ENCODE peak calls at places on chromosome 18, in eight cellular contexts. W, X, Q, S, M, P, C and I are unnamed samples.
A peak's percentile ranks its signal among the peaks of the same experiment; 100 is the strongest.

GRCh38 chr18:7177131-7177744 is 53.7 kb upstream of the LRRC30 start:
- DNase-seq in W (no peak), X (no peak), Q (no peak), S (peak; percentile 64), M (peak; percentile 73), P (no peak), C (peak; percentile 61), I (no peak)

GRCh38 chr18:23569299-23570063 is 16.8 kb downstream of the NPC1 start:
- DNase-seq in W (no peak), X (no peak), Q (no peak), S (no peak), M (no peak), P (no peak), C (no peak), I (no peak)

GRCh38 chr18:46704189-46704588 is 47.2 kb upstream of the LOXHD1 start:
- DNase-seq in W (no peak), X (no peak), Q (no peak), S (no peak), M (no peak), P (no peak), C (no peak), I (no peak)

GRCh38 chr18:13641551-13642439 is 84.6 kb downstream of the FAM210A start:
- DNase-seq in W (no peak), X (no peak), Q (no peak), S (no peak), M (no peak), P (no peak), C (no peak), I (no peak)

GRCh38 chr18:13541621-13542519 is 184.5 kb downstream of the FAM210A start:
- DNase-seq in W (no peak), X (no peak), Q (no peak), S (no peak), M (no peak), P (no peak), C (no peak), I (no peak)

GRCh38 chr18:8163287-8163959 is 445.8 kb upstream of the RAB12 start:
- DNase-seq in W (no peak), X (no peak), Q (no peak), S (no peak), M (no peak), P (no peak), C (no peak), I (no peak)

GRCh38 chr18:44594779-44595467 is 85.8 kb upstream of the SETBP1 start:
- DNase-seq in W (no peak), X (no peak), Q (no peak), S (no peak), M (peak; percentile 79), P (no peak), C (no peak), I (no peak)

GRCh38 chr18:21167641-21168372 is 56.2 kb upstream of the ROCK1 start:
- DNase-seq in W (no peak), X (peak; percentile 15), Q (no peak), S (no peak), M (peak; percentile 13), P (no peak), C (no peak), I (no peak)

GRCh38 chr18:35026407-35027061 is 14.7 kb upstream of the MAPRE2 start:
- DNase-seq in W (no peak), X (no peak), Q (no peak), S (no peak), M (no peak), P (no peak), C (no peak), I (no peak)

GRCh38 chr18:74768096-74768495 is 170.4 kb downstream of the ZNF407 start:
- DNase-seq in W (no peak), X (no peak), Q (no peak), S (no peak), M (no peak), P (no peak), C (no peak), I (no peak)

GRCh38 chr18:48781041-48781989 is 169.4 kb downstream of the SMAD7 start:
- DNase-seq in W (no peak), X (no peak), Q (no peak), S (peak; percentile 75), M (peak; percentile 50), P (no peak), C (peak; percentile 92), I (no peak)

GRCh38 chr18:13430663-13431062 is 212.1 kb downstream of the LDLRAD4 start:
- DNase-seq in W (no peak), X (no peak), Q (no peak), S (no peak), M (no peak), P (no peak), C (no peak), I (no peak)

GRCh38 chr18:54389143-54389505 is 31.4 kb downstream of the C18orf54 start:
- DNase-seq in W (no peak), X (no peak), Q (no peak), S (no peak), M (no peak), P (no peak), C (no peak), I (no peak)

GRCh38 chr18:8298186-8298585 is 311.1 kb upstream of the RAB12 start:
- DNase-seq in W (no peak), X (no peak), Q (no peak), S (no peak), M (no peak), P (no peak), C (no peak), I (no peak)

GRCh38 chr18:10839401-10839800 is 310.0 kb downstream of the PIEZO2 start:
- DNase-seq in W (no peak), X (no peak), Q (no peak), S (no peak), M (no peak), P (no peak), C (no peak), I (no peak)

GRCh38 chr18:65279668-65280305 is 471.0 kb upstream of the CDH7 start:
- DNase-seq in W (no peak), X (no peak), Q (no peak), S (no peak), M (no peak), P (no peak), C (no peak), I (no peak)

GRCh38 chr18:47120428-47120827 is 29.9 kb downstream of the HDHD2 start:
- DNase-seq in W (peak; percentile 41), X (no peak), Q (no peak), S (no peak), M (no peak), P (no peak), C (no peak), I (no peak)

GRCh38 chr18:12750076-12750707 is 47.4 kb downstream of the PSMG2 start:
- DNase-seq in W (peak; percentile 21), X (no peak), Q (no peak), S (no peak), M (no peak), P (no peak), C (no peak), I (no peak)

GRCh38 chr18:34661464-34662087 is 48.5 kb upstream of the DTNA start:
- DNase-seq in W (no peak), X (peak; percentile 33), Q (no peak), S (no peak), M (peak; percentile 56), P (no peak), C (no peak), I (no peak)

GRCh38 chr18:8081872-8082553 is 514.9 kb downstream of the PTPRM start:
- DNase-seq in W (no peak), X (no peak), Q (no peak), S (no peak), M (peak; percentile 31), P (no peak), C (no peak), I (no peak)

GRCh38 chr18:6543330-6543908 is 128.7 kb upstream of the L3MBTL4 start:
- DNase-seq in W (no peak), X (no peak), Q (no peak), S (no peak), M (peak; percentile 55), P (no peak), C (no peak), I (no peak)

GRCh38 chr18:23300211-23300887 is 152.7 kb upstream of the RIOK3 start:
- DNase-seq in W (no peak), X (no peak), Q (no peak), S (no peak), M (peak; percentile 33), P (no peak), C (no peak), I (no peak)

GRCh38 chr18:48990497-48991298 is 39.9 kb upstream of the SMAD7 start:
- DNase-seq in W (no peak), X (no peak), Q (no peak), S (no peak), M (peak; percentile 52), P (no peak), C (peak; percentile 51), I (no peak)

GRCh38 chr18:76977681-76978234 is 154.8 kb downstream of the MBP start:
- DNase-seq in W (no peak), X (no peak), Q (no peak), S (no peak), M (no peak), P (no peak), C (no peak), I (no peak)

GRCh38 chr18:24271381-24272331 is 126.0 kb downstream of the OSBPL1A start:
- DNase-seq in W (no peak), X (peak; percentile 49), Q (no peak), S (peak; percentile 82), M (peak; percentile 83), P (no peak), C (peak; percentile 67), I (no peak)

GRCh38 chr18:36825526-36825925 is 3.3 kb downstream of the TPGS2 start:
- DNase-seq in W (no peak), X (no peak), Q (no peak), S (no peak), M (no peak), P (no peak), C (no peak), I (no peak)

GRCh38 chr18:58013241-58014211 is 30.5 kb upstream of the NEDD4L start:
- DNase-seq in W (no peak), X (no peak), Q (no peak), S (no peak), M (no peak), P (no peak), C (no peak), I (no peak)

GRCh38 chr18:7333163-7333562 is 102.3 kb downstream of the LRRC30 start:
- DNase-seq in W (no peak), X (no peak), Q (no peak), S (no peak), M (no peak), P (no peak), C (no peak), I (no peak)